ENCODE peak calls at places on chromosomes 2 and 18, in four cellular contexts. J is Peyer's patch, H is ovary, T is heart left ventricle. N is an unnamed sample.

GRCh38 chr2:55957142-55957541 is 33.6 kb upstream of the EFEMP1 start:
- DNase-seq in H (no peak), T (no peak), J (no peak), N (no peak)

GRCh38 chr2:171244466-171244969 is 83.8 kb upstream of the TLK1 start:
- DNase-seq in J (no peak), H (no peak), T (no peak), N (no peak)

GRCh38 chr2:112229365-112229764 is 25.5 kb downstream of the ZC3H8 start:
- DNase-seq in J (no peak), H (no peak), T (no peak), N (peak; percentile 16)

GRCh38 chr2:128444816-128445532 is 126.3 kb upstream of the HS6ST1 start:
- DNase-seq in J (peak; percentile 14), H (no peak), T (peak; percentile 3), N (peak; percentile 10)

GRCh38 chr2:47964722-47965434 is 58.6 kb upstream of the FBXO11 start:
- DNase-seq in H (no peak), T (no peak), J (no peak), N (no peak)

GRCh38 chr2:226445216-226445861 is 354.3 kb downstream of the IRS1 start:
- DNase-seq in T (no peak), H (no peak), J (no peak), N (no peak)

GRCh38 chr2:215966951-215967350 is 46.4 kb downstream of the MREG start:
- DNase-seq in J (no peak), H (no peak), T (no peak), N (no peak)

GRCh38 chr18:74976331-74976909 is 232.5 kb downstream of the PTGR3 start:
- DNase-seq in H (no peak), J (no peak), T (no peak), N (no peak)

GRCh38 chr2:166238176-166238575 is 110.4 kb upstream of the SCN1A start:
- DNase-seq in T (no peak), H (no peak), J (no peak), N (no peak)

GRCh38 chr2:174563530-174564282 is 33.9 kb downstream of the WIPF1 start:
- DNase-seq in T (no peak), J (no peak), H (no peak), N (no peak)

DNA sequence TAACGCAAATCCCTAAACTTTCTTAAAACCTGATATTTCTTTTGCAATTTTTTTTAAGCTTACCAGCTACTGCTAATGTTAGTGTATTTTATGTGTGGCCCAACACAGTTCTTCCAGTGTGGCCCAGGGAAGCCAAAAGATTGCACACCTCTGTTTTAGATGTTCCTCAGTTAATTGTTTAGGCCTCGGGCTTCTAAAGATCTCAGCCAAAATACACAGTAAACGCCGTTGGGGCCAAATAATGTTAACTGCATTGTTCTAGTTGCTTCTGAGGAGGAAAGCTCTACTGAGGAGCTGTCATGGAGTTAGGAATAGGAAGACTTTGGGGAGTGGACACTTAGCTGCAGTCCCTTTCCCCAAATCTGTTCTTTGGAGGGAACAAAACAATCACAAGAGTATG is 2.0 kb downstream of the HSPE1 start:
- DNase-seq in H (no peak), T (no peak), J (no peak), N (no peak)
- H3K4me3 ChIP-seq in H (no peak overlapping the region), T (no peak overlapping the region), J (no peak overlapping the region), N (no peak overlapping the region)

DNA sequence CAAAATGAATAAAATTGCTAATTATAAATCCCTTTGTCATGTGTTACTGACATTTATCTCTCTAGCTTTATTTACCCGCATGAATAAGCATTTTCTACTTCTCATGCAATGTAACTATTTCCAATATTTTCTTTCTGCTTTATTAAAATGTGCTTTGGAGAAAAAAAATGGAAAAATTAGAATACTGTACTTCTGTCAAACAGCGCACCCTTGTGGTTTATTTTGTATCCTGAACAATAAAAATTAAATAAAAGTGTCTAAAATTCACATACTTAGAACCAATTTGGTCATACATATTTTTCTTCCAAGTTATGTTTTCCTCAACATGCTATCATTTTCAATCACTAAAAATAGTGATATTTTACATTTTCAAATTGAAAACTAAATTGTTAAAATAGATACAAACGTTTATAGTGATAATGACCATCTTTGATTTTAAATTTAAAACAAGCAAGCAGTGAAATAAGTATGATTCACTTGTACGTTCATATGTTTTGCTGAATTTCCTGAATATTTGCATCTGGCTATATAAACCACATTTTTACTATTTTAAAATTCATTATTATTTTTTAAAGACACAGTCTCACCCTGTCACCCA is 95.8 kb upstream of the GRB14 start:
- DNase-seq in H (no peak), J (no peak), T (no peak), N (no peak)
- TF ChIP-seq CTCF in H (no peak), J (peak; percentile 63), T (peak; percentile 57), N (no peak)

GRCh38 chr18:55549474-55550104 is 38.4 kb downstream of the TCF4 start:
- DNase-seq in H (no peak), J (no peak), T (no peak), N (no peak)

GRCh38 chr18:55557211-55557610 is 30.8 kb downstream of the TCF4 start:
- DNase-seq in H (no peak), J (no peak), T (no peak), N (no peak)

GRCh38 chr18:55555628-55556027 is 32.4 kb downstream of the TCF4 start:
- DNase-seq in J (no peak), H (no peak), T (no peak), N (no peak)

GRCh38 chr18:55551227-55551626 is 36.8 kb downstream of the TCF4 start:
- DNase-seq in J (no peak), T (no peak), H (no peak), N (no peak)

GRCh38 chr18:55552498-55553189 is 35.3 kb downstream of the TCF4 start:
- DNase-seq in J (no peak), T (no peak), H (no peak), N (no peak)
- TF ChIP-seq POLR2A in J (no peak), T (no peak), H (no peak), N (no peak)

GRCh38 chr2:37324536-37324785 is 172 bp downstream of the PRKD3 start:
- DNase-seq in H (peak; percentile 88), J (peak; percentile 92), T (peak; percentile 88), N (peak; percentile 96)
- H3K4me3 ChIP-seq in H (peak overlapping the region; percentile 62), J (peak overlapping the region; percentile 94), T (peak overlapping the region; percentile 89), N (peak overlapping the region; percentile 72)

DNA sequence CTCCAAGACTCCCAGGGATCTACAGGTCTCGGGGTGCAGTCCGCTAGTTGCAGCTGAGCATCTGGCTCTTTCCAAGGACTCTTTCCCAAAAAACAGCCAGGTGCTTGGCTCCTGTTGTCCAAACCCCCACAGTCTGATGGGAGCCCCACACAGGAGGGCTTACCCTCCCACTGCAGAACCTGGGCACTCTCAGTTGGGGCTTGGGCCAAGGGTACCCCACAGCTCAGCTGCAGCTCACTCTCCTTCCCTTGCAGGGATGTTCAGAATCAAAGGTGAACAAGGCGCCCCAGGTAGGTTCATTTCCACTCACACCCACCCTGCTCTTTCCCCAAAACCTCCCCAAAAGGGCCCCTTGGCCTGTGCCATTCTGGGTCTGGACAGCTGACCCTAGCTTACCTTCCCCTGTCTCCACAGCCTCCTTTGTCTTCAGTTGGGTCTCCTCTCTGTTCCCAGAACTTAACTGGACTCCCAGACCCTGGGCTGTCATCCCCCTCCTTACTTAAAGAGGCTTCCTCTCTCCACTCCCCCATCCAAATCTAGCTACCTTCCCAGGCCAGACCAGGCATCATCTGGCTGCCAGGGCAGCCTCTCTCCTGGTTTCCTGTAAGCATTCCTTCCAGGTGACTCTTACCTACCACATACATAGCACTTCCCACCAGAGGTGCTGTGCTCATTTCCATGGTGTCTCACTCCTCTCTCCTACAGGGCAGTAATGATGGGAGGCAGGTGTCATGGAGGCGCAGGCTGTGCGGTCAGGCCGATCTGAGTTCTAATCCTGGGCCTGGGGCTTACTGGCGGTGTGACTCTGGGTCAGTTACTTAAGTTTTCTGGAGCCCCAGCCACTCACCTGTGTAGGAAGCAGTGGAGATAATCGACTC is 29.5 kb downstream of the MARCO start:
- DNase-seq in T (no peak), J (no peak), H (no peak), N (no peak)
- TF ChIP-seq CTCF in T (no peak), J (no peak), H (no peak), N (no peak)

GRCh38 chr2:8684885-8685696 is 3.2 kb downstream of the ID2 start:
- DNase-seq in H (peak; percentile 76), T (peak; percentile 65), J (peak; percentile 85), N (peak; percentile 47)

GRCh38 chr2:8680931-8681760 is 710 bp upstream of the ID2 start:
- DNase-seq in T (peak; percentile 52), H (peak; percentile 69), J (peak; percentile 84), N (peak; percentile 62)

GRCh38 chr2:8681786-8682692 is at the start of gene ID2:
- DNase-seq in J (peak; percentile 99), T (peak; percentile 99), H (peak; percentile 99), N (peak; percentile 100)

GRCh38 chr2:8684421-8684884 is 2.6 kb downstream of the ID2 start:
- DNase-seq in J (peak; percentile 66), H (peak; percentile 46), T (no peak), N (peak; percentile 84)

DNA sequence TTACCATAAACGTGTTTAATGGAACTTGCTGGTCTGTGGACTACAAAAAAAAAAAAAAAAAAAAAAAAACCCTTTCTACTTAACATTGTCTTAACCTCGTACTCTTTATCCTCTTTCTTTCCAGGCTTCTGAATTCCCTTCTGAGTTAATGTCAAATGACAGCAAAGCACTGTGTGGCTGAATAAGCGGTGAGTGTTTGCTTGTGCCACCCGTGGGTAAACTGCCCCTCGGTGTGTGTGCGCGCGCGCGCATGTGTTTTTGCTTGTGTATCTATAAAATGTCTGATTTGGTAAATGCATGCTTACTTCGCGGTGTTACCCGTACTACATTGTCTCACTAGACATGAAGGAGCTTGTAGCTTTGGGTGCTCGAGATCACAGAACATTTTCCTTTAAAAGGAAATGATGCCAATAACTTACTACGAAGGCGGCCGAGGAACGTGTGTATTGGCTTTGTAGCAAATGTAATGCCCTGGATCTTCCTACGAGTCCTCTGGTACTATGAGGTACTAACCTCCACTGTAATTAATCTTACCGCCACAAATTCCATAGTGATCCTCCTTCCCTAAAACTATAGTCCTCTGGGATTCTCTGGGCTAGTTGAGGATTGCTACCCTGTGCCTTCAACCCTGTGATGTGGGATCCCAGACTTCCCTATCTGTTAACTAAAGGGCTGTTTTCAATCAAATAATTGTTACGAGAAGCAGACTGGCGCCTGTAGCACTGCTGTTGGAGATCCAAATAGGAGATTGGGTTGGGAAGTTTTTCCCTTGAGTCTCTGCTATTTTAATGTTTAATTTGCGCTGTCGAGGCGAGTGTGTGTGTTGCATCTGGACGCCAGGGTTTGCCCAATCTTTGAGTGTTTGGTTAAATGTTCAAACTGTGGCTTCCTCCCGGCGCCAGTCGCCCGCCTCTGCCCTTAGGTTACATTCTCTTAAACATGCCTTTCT is 1.1 kb downstream of the ID2 start:
- DNase-seq in T (no peak), J (peak; percentile 74), H (peak; percentile 51), N (peak; percentile 51)
- TF ChIP-seq POLR2A in T (no peak), J (no peak), H (no peak), N (no peak)

GRCh38 chr18:7064346-7064745 is 53.3 kb downstream of the LAMA1 start:
- DNase-seq in T (no peak), H (no peak), J (no peak), N (no peak)
- H3K4me3 ChIP-seq in T (no peak overlapping the region), H (no peak overlapping the region), J (no peak overlapping the region), N (no peak overlapping the region)

DNA sequence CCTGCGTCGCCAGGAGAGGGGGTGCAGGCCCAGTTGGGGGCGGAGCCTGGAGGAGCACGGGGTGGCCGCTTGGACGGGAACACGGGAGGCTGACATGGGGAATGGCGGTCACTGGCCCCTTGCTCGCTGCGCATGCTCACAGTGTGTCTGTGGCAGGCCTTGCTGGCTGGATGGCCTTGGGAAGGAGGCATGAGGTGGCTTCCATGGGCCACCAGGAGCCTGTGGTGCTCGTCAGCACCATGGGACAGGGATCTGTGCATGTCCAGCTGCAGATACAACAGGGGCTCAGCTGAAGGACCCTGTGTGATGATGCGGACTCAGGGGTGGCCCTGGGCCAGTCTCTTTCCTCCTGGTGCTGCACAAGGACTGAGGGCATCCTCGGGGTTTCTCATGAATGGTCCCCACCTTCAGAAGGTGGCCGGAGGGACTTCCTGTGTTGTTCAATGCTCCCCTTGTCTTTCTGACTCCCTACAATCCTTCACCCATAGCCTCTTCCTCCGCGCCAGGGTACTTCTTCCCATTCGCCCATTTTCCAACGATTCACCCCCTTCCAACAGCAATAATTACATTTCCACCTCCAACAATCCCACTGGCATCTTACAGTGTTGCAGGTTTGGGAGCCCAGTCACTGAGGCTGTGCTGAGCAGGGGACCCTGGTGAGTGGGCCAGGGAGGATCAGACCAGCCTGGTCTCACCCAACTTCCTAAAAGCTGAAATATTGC is 3.4 kb upstream of the SP140L start:
- DNase-seq in H (no peak), J (no peak), T (no peak), N (peak; percentile 68)
- TF ChIP-seq CTCF in H (no peak), J (no peak), T (no peak), N (no peak)

N was measured in lower leg skin.